ENCODE peak calls at places on chromosomes 13 and 19, in ten cellular contexts. Q is stimulated activated CD4-positive, alpha-beta T cell treated with anti-CD3 and anti-CD28 coated beads, Interleukin-12 subunit alpha, Interleukin-12 subunit beta, amount 100 ng/mL, for 24 hours; X is activated CD8-positive, alpha-beta T cell treated with anti-CD3 and anti-CD28 coated beads for 36 hours; I is erythroblast; W is aorta; N is stimulated activated naive CD8-positive, alpha-beta T cell treated with anti-CD3 and anti-CD28 coated beads, Interleukin-15, amount 100 ng/mL, for 72 hours; S is HL-60; E is activated naive CD4-positive, alpha-beta T cell treated with anti-CD3 and anti-CD28 coated beads for 36 hours; B is lung microvascular endothelial cell; C is activated effector memory CD4-positive, alpha-beta T cell treated with anti-CD3 and anti-CD28 coated beads, Interleukin-2, amount 50 U/mL, for 16 hours. T is an unnamed sample.

GRCh38 chr19:46603752-46604241 is 2.7 kb downstream of the CALM3 start:
- DNase-seq in Q (no peak), X (no peak), I (no peak), W (peak; percentile 68), N (no peak), S (no peak), E (no peak), B (no peak), C (peak; percentile 61), T (no peak)

GRCh38 chr19:6378498-6378897 is 2.8 kb upstream of the PSPN start:
- DNase-seq in Q (no peak), X (no peak), I (no peak), W (no peak), N (no peak), S (no peak), E (no peak), B (no peak), C (no peak), T (no peak)

GRCh38 chr19:4531562-4532165 is 3.4 kb downstream of the PLIN5 start:
- DNase-seq in Q (no peak), X (no peak), I (no peak), W (no peak), N (no peak), S (no peak), E (no peak), B (no peak), C (no peak), T (no peak)

GRCh38 chr13:100269837-100270236 is 180.9 kb downstream of the PCCA start:
- DNase-seq in Q (no peak), X (no peak), I (no peak), W (peak; percentile 82), N (no peak), S (no peak), E (no peak), B (peak; percentile 63), C (no peak), T (no peak)

GRCh38 chr19:47704656-47705055 is 8.6 kb upstream of the EHD2 start:
- DNase-seq in Q (no peak), X (no peak), I (no peak), W (no peak), N (no peak), S (no peak), E (no peak), B (no peak), C (no peak), T (no peak)

GRCh38 chr13:113839536-113840204 is 24.2 kb downstream of the GAS6 start:
- DNase-seq in Q (no peak), X (no peak), I (no peak), W (no peak), N (no peak), S (no peak), E (no peak), B (no peak), C (no peak), T (no peak)

GRCh38 chr13:95624020-95624419 is 20.5 kb downstream of the DZIP1 start:
- DNase-seq in Q (no peak), X (peak; percentile 35), I (peak; percentile 43), W (no peak), N (peak; percentile 5), S (peak; percentile 51), E (peak; percentile 39), B (peak; percentile 64), C (no peak), T (no peak)

GRCh38 chr13:27954406-27954851 is 14.7 kb downstream of the CDX2 start:
- DNase-seq in Q (no peak), X (no peak), I (peak; percentile 38), W (no peak), N (no peak), S (no peak), E (no peak), B (peak; percentile 12), C (no peak), T (peak; percentile 69)

GRCh38 chr13:36432106-36432544 is at the start of gene CCNA1:
- DNase-seq in Q (no peak), X (peak; percentile 42), I (peak; percentile 26), W (peak; percentile 81), N (peak; percentile 20), S (peak; percentile 49), E (peak; percentile 17), B (peak; percentile 35), C (no peak), T (peak; percentile 60)

GRCh38 chr13:85565652-85566051 is 233.6 kb downstream of the SLITRK6 start:
- DNase-seq in Q (no peak), X (no peak), I (no peak), W (no peak), N (no peak), S (no peak), E (no peak), B (no peak), C (no peak), T (no peak)

GRCh38 chr19:32220951-32221350 is 124.5 kb upstream of the ZNF507 start:
- DNase-seq in Q (no peak), X (no peak), I (no peak), W (no peak), N (no peak), S (no peak), E (no peak), B (no peak), C (peak; percentile 24), T (no peak)

GRCh38 chr19:33511346-33511745 is 10.2 kb downstream of the PEPD start:
- DNase-seq in Q (no peak), X (no peak), I (no peak), W (no peak), N (no peak), S (no peak), E (no peak), B (no peak), C (no peak), T (no peak)